ENCODE peak calls at places on chromosomes 6 and 20, in five cellular contexts. J is K562, B is HepG2, Q is H1, H is GM12878. Y is an unnamed sample.

GRCh38 chr20:58927490-58928061 is 53.5 kb upstream of the NELFCD start:
- DNase-seq in J (no peak), B (no peak), Q (no peak), H (no peak), Y (no peak)

GRCh38 chr6:7787137-7787575 is 61.3 kb downstream of the BMP6 start:
- DNase-seq in J (no peak), B (no peak), Q (no peak), H (no peak), Y (no peak)

GRCh38 chr20:35539756-35540212 is 2.1 kb upstream of the ERGIC3 start:
- DNase-seq in J (peak; percentile 85), B (peak; percentile 97), Q (peak; percentile 72), H (peak; percentile 70), Y (no peak)

GRCh38 chr20:25272223-25273000 is 24.5 kb downstream of the PYGB start:
- DNase-seq in J (no peak), B (no peak), Q (peak; percentile 32), H (no peak), Y (no peak)

GRCh38 chr6:100701728-100702127 is 179.4 kb downstream of the ASCC3 start:
- DNase-seq in J (no peak), B (no peak), Q (no peak), H (no peak), Y (no peak)

GRCh38 chr6:36829919-36830544 is 9.2 kb downstream of the CPNE5 start:
- DNase-seq in J (no peak), B (peak; percentile 98), Q (no peak), H (no peak), Y (no peak)

GRCh38 chr20:5977223-5977622 is 26.8 kb downstream of the MCM8 start:
- DNase-seq in J (no peak), B (no peak), Q (no peak), H (no peak), Y (no peak)

GRCh38 chr20:5072756-5073153 is 47.0 kb downstream of the PCNA start:
- DNase-seq in J (no peak), B (no peak), Q (no peak), H (no peak), Y (no peak)

GRCh38 chr6:11762782-11763459 is 15.7 kb downstream of the ADTRP start:
- DNase-seq in J (no peak), B (no peak), Q (no peak), H (no peak), Y (no peak)

GRCh38 chr6:168937061-168937460 is 316.6 kb downstream of the THBS2 start:
- DNase-seq in J (no peak), B (no peak), Q (no peak), H (no peak), Y (no peak)

GRCh38 chr20:35311409-35311808 is 19.2 kb upstream of the FAM83C start:
- DNase-seq in J (peak; percentile 79), B (no peak), Q (no peak), H (no peak), Y (peak; percentile 81)

GRCh38 chr6:77650098-77650663 is 2.7 kb upstream of the MEI4 start:
- DNase-seq in J (peak; percentile 45), B (no peak), Q (peak; percentile 95), H (no peak), Y (no peak)

GRCh38 chr6:87700729-87701675 is 1.0 kb downstream of the AKIRIN2 start:
- DNase-seq in J (peak; percentile 88), B (peak; percentile 73), Q (peak; percentile 52), H (peak; percentile 43), Y (no peak)

GRCh38 chr20:50394569-50394968 is 115.6 kb upstream of the PTPN1 start:
- DNase-seq in J (no peak), B (no peak), Q (no peak), H (peak; percentile 13), Y (no peak)

GRCh38 chr6:148166339-148166949 is 176.2 kb upstream of the SASH1 start:
- DNase-seq in J (peak; percentile 65), B (peak; percentile 59), Q (no peak), H (no peak), Y (peak; percentile 51)

GRCh38 chr6:107864235-107864970 is 40.3 kb upstream of the SCML4 start:
- DNase-seq in J (no peak), B (no peak), Q (no peak), H (no peak), Y (no peak)

DNA sequence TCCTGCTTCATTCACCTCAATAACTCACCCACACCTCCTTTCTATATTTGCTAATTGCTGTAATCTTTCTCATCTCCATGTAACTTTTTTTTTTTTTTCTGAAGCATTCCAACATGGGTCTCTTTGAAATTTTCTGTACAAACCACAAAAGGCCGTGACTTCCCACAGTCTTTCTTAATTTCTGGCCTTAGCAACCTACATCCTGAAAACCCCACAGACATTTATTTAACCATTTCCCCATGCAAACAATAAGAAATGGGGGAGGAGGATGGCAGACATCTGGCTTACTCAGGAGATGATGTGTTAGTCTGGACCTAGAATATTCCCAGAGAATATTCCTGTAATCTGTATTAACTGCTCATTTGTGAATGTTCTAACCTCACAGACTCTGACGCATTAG is 57.6 kb downstream of the MEP1A start:
- DNase-seq in J (no peak), B (no peak), Q (no peak), H (no peak), Y (no peak)
- TF ChIP-seq SP1 in J (no peak), B (no peak), Q (no peak), H (no peak), Y (no peak)

GRCh38 chr20:52196845-52197244 is 5.3 kb upstream of the ZFP64 start:
- DNase-seq in J (no peak), B (no peak), Q (no peak), H (no peak), Y (no peak)

GRCh38 chr20:52193133-52193532 is 1.6 kb upstream of the ZFP64 start:
- DNase-seq in J (no peak), B (no peak), Q (no peak), H (no peak), Y (no peak)

GRCh38 chr20:52191436-52192295 is at the start of gene ZFP64:
- DNase-seq in J (peak; percentile 86), B (peak; percentile 83), Q (peak; percentile 87), H (no peak), Y (peak; percentile 52)

GRCh38 chr20:52192296-52193007 is 873 bp upstream of the ZFP64 start:
- DNase-seq in J (peak; percentile 82), B (peak; percentile 83), Q (no peak), H (peak; percentile 35), Y (peak; percentile 38)

GRCh38 chr20:52193886-52194545 is 2.4 kb upstream of the ZFP64 start:
- DNase-seq in J (no peak), B (no peak), Q (no peak), H (no peak), Y (no peak)
- TF ChIP-seq YY1 in J (no peak), B (no peak), Q (no peak), H (no peak), Y (no peak)

GRCh38 chr6:137159912-137160311 is 13.5 kb downstream of the IL22RA2 start:
- DNase-seq in J (no peak), B (no peak), Q (no peak), H (no peak), Y (no peak)
- TF ChIP-seq SP1 in J (no peak), B (no peak), Q (no peak), H (no peak), Y (no peak)

GRCh38 chr6:127340171-127340570 is 3.2 kb downstream of the ECHDC1 start:
- DNase-seq in J (no peak), B (no peak), Q (no peak), H (no peak), Y (no peak)

GRCh38 chr6:127343753-127344659 is 597 bp upstream of the ECHDC1 start:
- DNase-seq in J (peak; percentile 49), B (peak; percentile 25), Q (no peak), H (no peak), Y (no peak)

GRCh38 chr6:127342946-127343752 is at the start of gene ECHDC1:
- DNase-seq in J (peak; percentile 88), B (peak; percentile 70), Q (peak; percentile 66), H (no peak), Y (peak; percentile 62)

GRCh38 chr6:127341471-127342202 is 1.8 kb downstream of the ECHDC1 start:
- DNase-seq in J (no peak), B (no peak), Q (no peak), H (no peak), Y (no peak)

DNA sequence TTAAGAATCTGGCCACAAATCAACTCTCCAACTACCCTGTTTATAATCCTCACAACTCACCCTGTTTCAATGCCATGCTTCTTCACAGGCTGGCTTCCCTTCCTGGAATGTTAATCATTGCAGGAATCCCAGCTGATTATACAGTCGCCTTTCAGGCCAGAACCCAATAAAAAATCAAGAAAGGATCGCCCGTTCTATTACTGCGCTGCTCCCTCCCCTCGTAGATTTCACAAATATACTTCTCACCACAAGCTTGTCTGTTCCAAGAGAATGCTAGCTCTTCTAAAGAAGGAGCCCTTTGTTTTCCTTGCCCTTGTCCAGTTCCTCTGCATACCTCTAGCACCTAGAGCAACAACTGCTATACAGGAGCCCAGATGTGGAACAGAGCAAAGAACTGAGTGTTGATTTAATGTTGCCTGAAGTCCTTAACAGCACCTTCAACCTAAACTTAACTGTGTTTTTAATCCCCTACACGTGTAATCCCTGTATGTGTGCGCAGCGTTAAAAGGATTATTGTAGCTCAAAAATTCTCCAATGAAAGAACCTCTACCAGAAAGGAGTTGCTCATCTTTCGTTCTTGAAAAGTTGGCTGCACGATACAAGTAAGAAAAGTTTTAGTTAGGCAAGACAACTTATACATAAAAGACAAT is 988 bp downstream of the ECHDC1 start:
- DNase-seq in J (no peak), B (peak; percentile 85), Q (no peak), H (no peak), Y (no peak)
- TF ChIP-seq YY1 in J (no peak), B (no peak), Q (no peak), H (no peak), Y (no peak)

GRCh38 chr6:80335061-80335660 is 228.7 kb downstream of the BCKDHB start:
- DNase-seq in J (no peak), B (no peak), Q (no peak), H (no peak), Y (no peak)
- TF ChIP-seq SP1 in J (no peak), B (no peak), Q (no peak), H (no peak), Y (no peak)

GRCh38 chr20:51554538-51555165 is 12.1 kb upstream of the NFATC2 start:
- DNase-seq in J (no peak), B (no peak), Q (no peak), H (no peak), Y (no peak)
- TF ChIP-seq YY1 in J (no peak), B (no peak), Q (no peak), H (no peak), Y (no peak)

DNA sequence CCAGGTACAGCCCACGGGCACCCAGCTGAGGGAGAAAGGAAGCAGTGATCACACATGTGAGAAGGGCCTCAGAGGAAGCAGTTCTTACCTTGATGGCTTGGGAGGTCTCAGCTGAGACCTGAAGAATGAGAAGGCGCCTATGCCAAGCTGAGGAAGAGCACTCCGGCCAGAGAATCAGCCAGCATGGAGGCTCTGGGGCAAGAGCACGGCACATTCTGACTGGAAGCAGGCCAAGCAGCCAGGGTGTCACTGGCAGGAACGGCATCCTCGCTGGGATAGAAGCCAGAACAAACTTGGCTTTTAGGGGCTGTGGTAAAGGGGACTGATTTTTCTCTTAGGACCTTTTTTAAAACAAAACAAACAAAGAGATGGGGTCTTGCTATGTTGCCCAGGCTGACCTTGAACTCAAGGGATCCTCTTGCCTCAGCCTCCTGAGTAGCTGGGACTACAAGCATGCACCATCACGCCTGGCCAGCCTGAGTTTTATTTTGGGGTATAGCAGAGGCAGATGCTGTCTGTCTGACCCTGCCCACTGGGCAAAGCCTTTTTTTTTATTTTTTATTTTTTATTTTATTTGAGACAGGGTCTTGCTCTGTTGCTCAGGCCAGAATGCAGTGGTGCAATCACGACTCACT is 17.6 kb downstream of the GHRH start:
- DNase-seq in J (no peak), B (no peak), Q (no peak), H (no peak), Y (no peak)
- TF ChIP-seq SP1 in J (no peak), B (no peak), Q (no peak), H (no peak), Y (no peak)